ENCODE peak calls at places on chromosomes 3 and 15, in ten cellular contexts. D is PC-3; Q is heart left ventricle; M is OCI-LY7; Y is CD8-positive, alpha-beta memory T cell; C is CD4-positive, alpha-beta T cell; O is left ventricle myocardium inferior; A is esophagus muscularis mucosa; W is cardiac muscle cell; H is upper lobe of right lung. L is an unnamed sample.

GRCh38 chr3:123076496-123077418 is 9.9 kb downstream of the PDIA5 start:
- DNase-seq in M (no peak), C (no peak), W (no peak), O (peak; percentile 73), A (no peak), Q (peak; percentile 78), D (no peak), Y (no peak), H (peak; percentile 72), L (peak; percentile 92)

GRCh38 chr15:68376447-68377060 is 55.4 kb downstream of the ITGA11 start:
- DNase-seq in A (peak; percentile 74), O (no peak), C (no peak), Q (no peak), M (no peak), D (no peak), Y (no peak), H (no peak), W (no peak), L (peak; percentile 34)

GRCh38 chr15:78830514-78831228 is 19.4 kb upstream of the ADAMTS7 start:
- DNase-seq in Y (no peak), C (peak; percentile 1), W (no peak), A (no peak), O (no peak), H (no peak), D (no peak), M (peak; percentile 25), Q (no peak), L (no peak)

GRCh38 chr3:112709929-112710328 is 69.0 kb upstream of the CCDC80 start:
- DNase-seq in M (no peak), Q (no peak), D (peak; percentile 36), W (no peak), O (no peak), Y (no peak), C (no peak), A (no peak), H (no peak), L (no peak)

GRCh38 chr3:24185738-24186384 is 240.8 kb downstream of the NR1D2 start:
- DNase-seq in C (no peak), W (peak; percentile 66), O (no peak), H (no peak), M (peak; percentile 59), Y (no peak), Q (no peak), A (no peak), D (peak; percentile 81), L (no peak)

GRCh38 chr3:136343873-136344281 is 93.7 kb downstream of the PCCB start:
- DNase-seq in A (peak; percentile 95), C (no peak), H (peak; percentile 86), M (no peak), W (peak; percentile 72), O (peak; percentile 79), Y (no peak), D (peak; percentile 83), Q (peak; percentile 91), L (peak; percentile 86)

GRCh38 chr3:122493296-122493695 is 21.4 kb downstream of the KPNA1 start:
- DNase-seq in C (no peak), W (no peak), D (no peak), M (no peak), H (no peak), Y (no peak), Q (no peak), O (no peak), A (no peak), L (no peak)

GRCh38 chr3:105440113-105440512 is 73.4 kb downstream of the ALCAM start:
- DNase-seq in M (no peak), Q (no peak), O (no peak), Y (no peak), A (no peak), H (no peak), W (no peak), D (no peak), C (no peak), L (no peak)

GRCh38 chr3:38109580-38110313 is 27.2 kb downstream of the ACAA1 start:
- DNase-seq in O (no peak), Y (no peak), M (no peak), D (no peak), C (no peak), Q (peak; percentile 51), W (no peak), H (no peak), A (no peak), L (peak; percentile 19)

GRCh38 chr3:39318311-39318710 is 11.2 kb upstream of the CCR8 start:
- DNase-seq in W (no peak), Y (no peak), D (peak; percentile 23), H (no peak), O (no peak), M (no peak), C (no peak), A (no peak), Q (no peak), L (no peak)

DNA sequence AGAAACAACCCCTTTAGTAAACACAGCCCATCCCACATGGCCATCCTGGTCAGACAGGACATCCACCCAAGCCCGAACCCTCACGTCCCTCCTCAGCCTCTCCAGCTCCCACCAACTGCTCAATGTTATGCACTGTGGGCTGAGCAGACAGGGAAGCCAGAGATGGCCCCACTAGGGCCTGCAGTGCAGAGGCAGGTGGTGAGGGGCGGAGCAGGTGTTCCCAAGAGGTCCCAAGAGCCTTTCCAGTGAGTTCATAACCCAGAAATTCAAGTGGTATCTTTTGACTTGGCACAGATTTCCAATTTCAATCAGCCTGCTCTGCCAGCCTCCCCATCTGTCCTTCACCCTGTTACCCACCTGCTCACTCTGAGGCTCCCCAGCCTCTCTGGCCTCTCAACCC is 130.3 kb downstream of the LIPC start:
- DNase-seq in M (no peak), Q (no peak), A (no peak), D (no peak), O (no peak), Y (no peak), W (no peak), H (peak; percentile 20), C (no peak), L (no peak)
- H3K9me3 ChIP-seq in M (no peaks in the 10 kb centered on the region), Q (no peaks in the 10 kb centered on the region), A (no peaks in the 10 kb centered on the region), D (no peaks in the 10 kb centered on the region), O (no peaks in the 10 kb centered on the region), Y (no peaks in the 10 kb centered on the region), W (no peaks in the 10 kb centered on the region), H (no peaks in the 10 kb centered on the region), C (no peaks in the 10 kb centered on the region), L (no peaks in the 10 kb centered on the region)

GRCh38 chr3:26108846-26109489 is 319.1 kb downstream of the OXSM start:
- DNase-seq in W (no peak), Q (no peak), M (no peak), Y (no peak), A (no peak), O (no peak), D (no peak), H (no peak), C (no peak), L (no peak)

GRCh38 chr3:26118165-26118564 is 328.3 kb downstream of the OXSM start:
- DNase-seq in C (no peak), Y (no peak), H (no peak), A (no peak), O (no peak), D (no peak), Q (no peak), M (peak; percentile 68), W (peak; percentile 13), L (no peak)

GRCh38 chr3:26114851-26115250 is 325.0 kb downstream of the OXSM start:
- DNase-seq in W (no peak), A (no peak), Q (no peak), O (no peak), C (no peak), H (no peak), M (no peak), D (no peak), Y (no peak), L (no peak)
- H3K9me3 ChIP-seq in W (no peaks in the 10 kb centered on the region), A (no peaks in the 10 kb centered on the region), Q (no peaks in the 10 kb centered on the region), O (peaks cover 5% of the 10 kb centered on the region), C (no peaks in the 10 kb centered on the region), H (no peaks in the 10 kb centered on the region), M (no peaks in the 10 kb centered on the region), D (peaks cover 38% of the 10 kb centered on the region), Y (no peaks in the 10 kb centered on the region), L (no peaks in the 10 kb centered on the region)

GRCh38 chr15:25065286-25065685 is 110.5 kb downstream of the SNRPN start:
- DNase-seq in M (no peak), W (no peak), D (no peak), Y (no peak), A (no peak), O (no peak), H (no peak), Q (no peak), C (no peak), L (no peak)
- H3K9me3 ChIP-seq in M (no peaks in the 10 kb centered on the region), W (peaks cover 24% of the 10 kb centered on the region), D (peaks cover 82% of the 10 kb centered on the region), Y (peaks cover 100% of the 10 kb centered on the region), A (peaks cover 100% of the 10 kb centered on the region), O (peaks cover 100% of the 10 kb centered on the region), H (peaks cover 100% of the 10 kb centered on the region), Q (peaks cover 100% of the 10 kb centered on the region), C (peaks cover 100% of the 10 kb centered on the region), L (peaks cover 100% of the 10 kb centered on the region)

GRCh38 chr3:43279532-43279931 is 6.8 kb upstream of the SNRK start:
- DNase-seq in C (no peak), D (no peak), W (no peak), A (no peak), O (no peak), M (no peak), H (no peak), Q (no peak), Y (no peak), L (no peak)

GRCh38 chr3:43273429-43273828 is 12.9 kb upstream of the SNRK start:
- DNase-seq in H (no peak), Q (no peak), A (peak; percentile 84), O (no peak), M (no peak), Y (no peak), C (no peak), W (no peak), D (no peak), L (no peak)

GRCh38 chr3:43281020-43281419 is 5.3 kb upstream of the SNRK start:
- DNase-seq in M (no peak), A (no peak), Y (no peak), W (no peak), C (no peak), D (no peak), O (no peak), Q (no peak), H (no peak), L (no peak)

DNA sequence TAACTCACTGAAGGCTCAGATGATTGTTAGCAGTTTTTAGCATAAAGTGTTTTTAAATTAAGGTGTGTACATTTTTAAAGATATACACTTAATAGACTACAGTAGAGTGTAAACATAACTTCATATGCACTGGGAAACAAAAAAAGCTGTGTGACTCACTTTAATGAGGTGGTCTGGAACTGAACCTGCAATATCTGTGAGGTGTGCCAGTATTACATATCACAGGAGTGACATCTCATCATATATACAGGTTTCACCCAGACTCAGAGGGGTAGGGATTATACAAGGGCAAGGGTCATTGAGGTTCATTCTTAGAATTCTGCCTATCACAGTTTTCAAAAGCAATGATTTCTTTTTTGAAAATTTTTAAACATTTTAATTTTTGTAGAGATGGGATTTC is 7.3 kb upstream of the SNRK start:
- DNase-seq in W (no peak), C (no peak), M (no peak), Q (no peak), D (peak; percentile 44), O (no peak), A (no peak), H (no peak), Y (no peak), L (no peak)
- H3K9me3 ChIP-seq in W (no peaks in the 10 kb centered on the region), C (no peaks in the 10 kb centered on the region), M (no peaks in the 10 kb centered on the region), Q (no peaks in the 10 kb centered on the region), D (no peaks in the 10 kb centered on the region), O (no peaks in the 10 kb centered on the region), A (no peaks in the 10 kb centered on the region), H (no peaks in the 10 kb centered on the region), Y (no peaks in the 10 kb centered on the region), L (no peaks in the 10 kb centered on the region)